ENCODE peak calls at places on chromosomes 11 and 22, in four cellular contexts. M is HEK293T; W is CD4-positive, alpha-beta T cell; P is adrenal gland. C is an unnamed sample.

GRCh38 chr11:74726547-74727182 is 4.6 kb downstream of the CHRDL2 start:
- DNase-seq in M (peak; percentile 86), W (peak; percentile 44), P (peak; percentile 71), C (peak; percentile 79)

GRCh38 chr11:1343391-1344055 is 34.1 kb upstream of the TOLLIP start:
- DNase-seq in M (no peak), W (no peak), P (no peak), C (no peak)

GRCh38 chr11:3231851-3232744 is at the start of gene MRGPRE:
- DNase-seq in M (no peak), W (no peak), P (no peak), C (peak; percentile 88)

GRCh38 chr11:75734491-75735180 is 17.0 kb downstream of the MOGAT2 start:
- DNase-seq in M (no peak), W (no peak), P (no peak), C (no peak)

GRCh38 chr22:23263651-23264555 is 83.6 kb downstream of the BCR start:
- DNase-seq in M (no peak), W (peak; percentile 15), P (peak; percentile 37), C (no peak)

GRCh38 chr11:33722579-33723234 is 13.5 kb downstream of the CD59 start:
- DNase-seq in M (no peak), W (no peak), P (peak; percentile 63), C (peak; percentile 73)

GRCh38 chr11:86508604-86509471 is 134.2 kb downstream of the CCDC81 start:
- DNase-seq in M (no peak), W (no peak), P (no peak), C (no peak)

GRCh38 chr22:47442821-47443220 is 680.4 kb downstream of the TBC1D22A start:
- DNase-seq in M (no peak), W (no peak), P (no peak), C (no peak)

GRCh38 chr22:27378343-27378800 is 423.2 kb downstream of the MN1 start:
- DNase-seq in M (no peak), W (no peak), P (no peak), C (no peak)

GRCh38 chr11:129457321-129457720 is 81.7 kb downstream of the BARX2 start:
- DNase-seq in M (no peak), W (no peak), P (no peak), C (no peak)

GRCh38 chr11:97361812-97362378 is 972.1 kb downstream of the JRKL start:
- DNase-seq in M (no peak), W (no peak), P (no peak), C (no peak)

GRCh38 chr22:28670691-28671261 is 8.9 kb downstream of the TTC28 start:
- DNase-seq in M (no peak), W (no peak), P (no peak), C (no peak)

GRCh38 chr11:109752212-109752825 is 330.3 kb downstream of the C11orf87 start:
- DNase-seq in M (no peak), W (no peak), P (no peak), C (no peak)

GRCh38 chr11:111049131-111049530 is 196.4 kb upstream of the POU2AF2 start:
- DNase-seq in M (no peak), W (no peak), P (no peak), C (no peak)

GRCh38 chr11:111982019-111982464 is 43.2 kb upstream of the DLAT start:
- DNase-seq in M (peak; percentile 55), W (peak; percentile 50), P (peak; percentile 41), C (peak; percentile 63)